ENCODE peak calls at places on chromosomes 12 and 14, in four cellular contexts. F is fibroblast of mammary gland, K is brain microvascular endothelial cell, X is A549. M is an unnamed sample.
A peak's percentile ranks its signal among the peaks of the same experiment; 100 is the strongest.

GRCh38 chr12:74598819-74599218 is 61.2 kb downstream of the ATXN7L3B start:
- DNase-seq in F (no peak), K (no peak), X (no peak), M (no peak)

GRCh38 chr14:65359503-65359902 is 53.0 kb upstream of the FUT8 start:
- DNase-seq in F (peak; percentile 66), K (no peak), X (peak; percentile 19), M (peak; percentile 48)

GRCh38 chr14:81009339-81009738 is 53.9 kb downstream of the TSHR start:
- DNase-seq in F (no peak), K (no peak), X (no peak), M (no peak)

GRCh38 chr14:102778616-102779351 is 1.5 kb downstream of the TRAF3 start:
- DNase-seq in F (no peak), K (no peak), X (no peak), M (peak; percentile 29)

GRCh38 chr14:62015945-62016344 is 253.7 kb downstream of the SNAPC1 start:
- DNase-seq in F (peak; percentile 15), K (peak; percentile 63), X (no peak), M (peak; percentile 2)

GRCh38 chr14:23569443-23570151 is 2.0 kb upstream of the AP1G2 start:
- DNase-seq in F (no peak), K (no peak), X (peak; percentile 52), M (no peak)

GRCh38 chr12:48388430-48388829 is 37.7 kb upstream of the ZNF641 start:
- DNase-seq in F (peak; percentile 57), K (no peak), X (no peak), M (peak; percentile 37)

GRCh38 chr14:34981743-34982420 is 910 bp upstream of the SRP54 start:
- DNase-seq in F (no peak), K (peak; percentile 35), X (peak; percentile 58), M (peak; percentile 58)

GRCh38 chr14:60695327-60695726 is 28.8 kb downstream of the SIX4 start:
- DNase-seq in F (no peak), K (no peak), X (no peak), M (no peak)

GRCh38 chr12:44525806-44526654 is 350.1 kb downstream of the NELL2 start:
- DNase-seq in F (no peak), K (no peak), X (no peak), M (no peak)

GRCh38 chr12:46549527-46550265 is 177.1 kb upstream of the SLC38A2 start:
- DNase-seq in F (peak; percentile 92), K (peak; percentile 86), X (peak; percentile 82), M (peak; percentile 96)

GRCh38 chr14:64696355-64696844 is 7.8 kb upstream of the PLEKHG3 start:
- DNase-seq in F (no peak), K (no peak), X (no peak), M (no peak)

GRCh38 chr14:54976316-54976715 is 50.6 kb downstream of the WDHD1 start:
- DNase-seq in F (peak; percentile 82), K (peak; percentile 71), X (no peak), M (peak; percentile 83)

GRCh38 chr12:45327823-45328383 is 112.0 kb downstream of the ANO6 start:
- DNase-seq in F (no peak), K (peak; percentile 31), X (no peak), M (no peak)

GRCh38 chr12:124833693-124834122 is 30.0 kb downstream of the SCARB1 start:
- DNase-seq in F (no peak), K (peak; percentile 35), X (no peak), M (no peak)

GRCh38 chr14:51201890-51202289 is 38.2 kb upstream of the TMX1 start:
- DNase-seq in F (no peak), K (no peak), X (no peak), M (no peak)

GRCh38 chr12:8698132-8698829 is 490 bp downstream of the RIMKLB start:
- DNase-seq in F (peak; percentile 17), K (no peak), X (peak; percentile 60), M (peak; percentile 44)

GRCh38 chr14:89748004-89748403 is 206.5 kb downstream of the EFCAB11 start:
- DNase-seq in F (peak; percentile 68), K (peak; percentile 42), X (no peak), M (no peak)

GRCh38 chr14:32224731-32225377 is 21.8 kb upstream of the RNU6-8 start:
- DNase-seq in F (peak; percentile 87), K (peak; percentile 54), X (peak; percentile 52), M (peak; percentile 59)

GRCh38 chr12:92041742-92042141 is 103.9 kb downstream of the BTG1 start:
- DNase-seq in F (no peak), K (no peak), X (no peak), M (no peak)

GRCh38 chr12:25438638-25439037 is 114.4 kb downstream of the LMNTD1 start:
- DNase-seq in F (peak; percentile 88), K (peak; percentile 22), X (no peak), M (peak; percentile 45)

GRCh38 chr12:97713217-97713616 is 250.6 kb downstream of the RMST start:
- DNase-seq in F (no peak), K (no peak), X (no peak), M (no peak)

GRCh38 chr14:23513005-23513412 is 38.6 kb downstream of the ZFHX2 start:
- DNase-seq in F (no peak), K (no peak), X (no peak), M (no peak)

GRCh38 chr12:123741937-123742572 is 20.0 kb upstream of the DNAH10 start:
- DNase-seq in F (no peak), K (no peak), X (no peak), M (no peak)

GRCh38 chr14:91980157-91980556 is 32.7 kb upstream of the FBLN5 start:
- DNase-seq in F (peak; percentile 97), K (peak; percentile 84), X (peak; percentile 76), M (peak; percentile 82)

GRCh38 chr12:96015672-96016071 is 19.5 kb upstream of the HAL start:
- DNase-seq in F (peak; percentile 37), K (peak; percentile 52), X (peak; percentile 62), M (peak; percentile 47)

GRCh38 chr12:102050660-102051430 is 10.9 kb downstream of the WASHC3 start:
- DNase-seq in F (no peak), K (no peak), X (no peak), M (no peak)

GRCh38 chr14:74368441-74368840 is 20.2 kb downstream of the VRTN start:
- DNase-seq in F (no peak), K (no peak), X (no peak), M (no peak)

GRCh38 chr14:39766397-39767000 is 334.3 kb upstream of the FBXO33 start:
- DNase-seq in F (no peak), K (no peak), X (no peak), M (no peak)

GRCh38 chr14:103123128-103123633 is at the start of gene TNFAIP2:
- DNase-seq in F (no peak), K (no peak), X (peak; percentile 68), M (peak; percentile 45)

GRCh38 chr12:103470664-103471063 is 25.1 kb downstream of the C12orf42 start:
- DNase-seq in F (peak; percentile 0), K (no peak), X (peak; percentile 15), M (no peak)

GRCh38 chr12:7324176-7324575 is 20.3 kb downstream of the ACSM4 start:
- DNase-seq in F (no peak), K (no peak), X (no peak), M (no peak)

GRCh38 chr12:118055144-118055557 is 5.8 kb downstream of the WSB2 start:
- DNase-seq in F (peak; percentile 46), K (no peak), X (peak; percentile 82), M (peak; percentile 29)

GRCh38 chr12:124493809-124494750 is 73.3 kb downstream of the NCOR2 start:
- DNase-seq in F (no peak), K (no peak), X (no peak), M (no peak)

GRCh38 chr12:123150273-123150803 is 552 bp downstream of the PITPNM2 start:
- DNase-seq in F (no peak), K (no peak), X (peak; percentile 17), M (no peak)

GRCh38 chr12:94147991-94148840 is at the start of gene PLXNC1:
- DNase-seq in F (peak; percentile 33), K (no peak), X (peak; percentile 34), M (peak; percentile 68)

GRCh38 chr14:98290596-98290995 is 981.4 kb downstream of the BCL11B start:
- DNase-seq in F (no peak), K (no peak), X (no peak), M (no peak)

GRCh38 chr14:101707863-101708620 is 53.5 kb upstream of the PPP2R5C start:
- DNase-seq in F (no peak), K (no peak), X (no peak), M (no peak)

DNA sequence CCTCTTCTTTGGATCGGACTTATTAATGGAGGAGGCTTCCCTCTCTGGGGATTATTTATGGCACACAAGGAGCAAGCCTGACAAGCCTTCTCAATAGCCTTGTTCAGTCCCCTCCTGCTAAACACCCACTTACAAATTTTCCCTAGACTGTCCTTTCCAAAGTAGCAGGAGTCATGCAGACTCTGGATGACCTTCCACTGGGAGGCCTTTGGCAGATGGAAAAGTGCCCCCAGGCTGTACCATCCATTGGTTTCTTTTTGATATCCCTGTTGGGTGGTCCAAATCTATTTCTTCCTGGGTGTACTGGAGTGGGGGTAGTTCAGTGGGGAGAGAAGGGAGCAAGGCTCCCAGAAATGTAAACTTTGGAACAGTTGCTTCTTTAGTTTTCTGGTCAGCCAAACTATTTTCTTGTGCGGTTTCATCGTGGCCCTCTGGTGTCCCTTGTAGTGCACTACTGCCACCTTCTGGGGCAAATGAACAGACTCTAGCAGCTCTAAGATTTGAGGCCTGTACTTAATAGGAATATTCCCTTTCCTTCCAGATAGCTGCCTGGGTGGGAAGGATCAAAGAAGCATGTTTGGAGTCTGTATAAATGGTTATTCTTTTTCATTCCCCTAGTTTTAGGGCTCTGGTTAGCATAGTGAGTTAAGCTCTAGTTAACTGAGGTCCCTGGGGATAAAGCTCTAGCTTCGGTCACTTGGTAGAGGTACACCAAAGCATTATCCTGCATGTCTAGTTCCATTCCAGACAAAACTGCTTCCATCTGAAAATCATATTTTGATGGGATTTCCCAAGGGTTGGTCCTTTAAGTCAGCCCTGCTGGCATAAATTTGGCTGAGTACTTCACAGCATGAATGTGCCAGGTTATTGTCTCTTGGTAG is 409.5 kb downstream of the SLC6A15 start:
- DNase-seq in F (peak; percentile 78), K (peak; percentile 66), X (peak; percentile 69), M (peak; percentile 67)
- TF ChIP-seq CTCF in F (peak; percentile 88), K (peak; percentile 87), X (peak; percentile 51), M (peak; percentile 71)

GRCh38 chr12:49974677-49975369 is 2.1 kb downstream of the AQP6 start:
- DNase-seq in F (no peak), K (no peak), X (no peak), M (no peak)
- H3K4me3 ChIP-seq in F (no peak overlapping the region), K (no peak overlapping the region), X (no peak overlapping the region), M (no peak overlapping the region)

GRCh38 chr14:69612759-69613145 is 1.4 kb downstream of the SUSD6 start:
- DNase-seq in F (peak; percentile 16), K (no peak), X (no peak), M (peak; percentile 40)
- TF ChIP-seq CTCF in F (peak; percentile 18), K (peak; percentile 17), X (peak; percentile 33), M (peak; percentile 7)

GRCh38 chr12:21725731-21726130 is 48.8 kb downstream of the KCNJ8 start:
- DNase-seq in F (no peak), K (peak; percentile 1), X (no peak), M (no peak)
- H3K4me3 ChIP-seq in F (no peak overlapping the region), K (no peak overlapping the region), X (no peak overlapping the region), M (no peak overlapping the region)

GRCh38 chr14:36028218-36028617 is 148.3 kb downstream of the PTCSC3 start:
- DNase-seq in F (no peak), K (no peak), X (peak; percentile 11), M (no peak)
- TF ChIP-seq CTCF in F (no peak), K (no peak), X (peak; percentile 14), M (no peak)

DNA sequence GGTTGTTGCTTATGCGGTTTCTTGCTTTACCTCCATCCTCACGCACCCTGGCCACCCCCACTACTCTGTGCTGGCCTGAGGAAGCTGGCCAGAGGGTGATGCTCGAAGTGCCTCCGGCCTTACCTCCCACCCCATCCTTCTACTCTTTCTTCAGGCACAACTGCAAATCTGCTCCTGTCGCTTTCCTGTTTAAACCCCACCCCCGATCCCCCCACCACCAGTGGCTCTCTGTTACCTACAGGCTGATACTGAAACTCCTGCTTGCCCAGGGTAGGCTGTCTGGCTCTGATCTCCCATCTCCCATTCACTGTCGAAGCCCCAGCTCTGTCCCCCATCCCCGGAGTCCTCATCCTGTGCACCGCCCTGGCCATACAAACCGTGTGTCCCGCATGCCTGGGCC is 111.5 kb downstream of the PRMT8 start:
- DNase-seq in F (no peak), K (no peak), X (no peak), M (no peak)
- H3K4me3 ChIP-seq in F (no peak overlapping the region), K (no peak overlapping the region), X (no peak overlapping the region), M (no peak overlapping the region)

M was measured in cardiac fibroblast.